ENCODE peak calls at places on chromosomes 16 and 17, in seven cellular contexts. X is stimulated activated CD4-positive, alpha-beta T cell treated with anti-CD3 and anti-CD28 coated beads, Interleukin-4, amount 100 ng/mL, for 4 hours; S is hippocampal formation; N is stimulated activated CD8-positive, alpha-beta memory T cell treated with anti-CD3 and anti-CD28 coated beads, Interleukin-15, amount 100 ng/mL, for 24 hours; Z is fibroblast of mammary gland; V is COR-L47; B is amygdala. O is an unnamed sample.

GRCh38 chr17:44007346-44008204 is 3.2 kb downstream of the NAGS start:
- DNase-seq in X (no peak), S (no peak), N (no peak), Z (no peak), V (no peak), B (no peak), O (no peak)

GRCh38 chr17:42142371-42142896 is 12.4 kb downstream of the RAB5C start:
- DNase-seq in X (no peak), S (no peak), N (no peak), Z (peak), V (no peak), B (no peak), O (no peak)

GRCh38 chr17:20999841-21000532 is 42.8 kb downstream of the USP22 start:
- DNase-seq in X (no peak), S (no peak), N (no peak), Z (no peak), V (no peak), B (no peak), O (no peak)

GRCh38 chr17:61442878-61443474 is 9.2 kb upstream of the TBX4 start:
- DNase-seq in X (no peak), S (no peak), N (no peak), Z (no peak), V (no peak), B (no peak), O (no peak)

GRCh38 chr16:23121024-23121423 is 28.2 kb downstream of the USP31 start:
- DNase-seq in X (no peak), S (no peak), N (no peak), Z (peak), V (no peak), B (no peak), O (no peak)

GRCh38 chr16:78684040-78684611 is 584.7 kb downstream of the WWOX start:
- DNase-seq in X (no peak), S (no peak), N (no peak), Z (peak), V (no peak), B (no peak), O (no peak)

GRCh38 chr17:20988896-20989295 is 53.9 kb downstream of the USP22 start:
- DNase-seq in X (no peak), S (no peak), N (no peak), Z (no peak), V (no peak), B (no peak), O (no peak)

GRCh38 chr17:7213895-7214299 is 5.7 kb downstream of the DLG4 start:
- DNase-seq in X (no peak), S (peak), N (no peak), Z (peak), V (peak), B (no peak), O (no peak)

GRCh38 chr17:29710891-29711418 is 88.2 kb upstream of the CORO6 start:
- DNase-seq in X (no peak), S (no peak), N (no peak), Z (peak), V (no peak), B (no peak), O (no peak)

GRCh38 chr16:46719528-46719927 is 28.6 kb downstream of the MYLK3 start:
- DNase-seq in X (no peak), S (no peak), N (no peak), Z (no peak), V (no peak), B (no peak), O (no peak)

GRCh38 chr17:5121186-5121841 is 5.5 kb downstream of the USP6 start:
- DNase-seq in X (no peak), S (no peak), N (no peak), Z (no peak), V (no peak), B (no peak), O (no peak)

O was measured in midbrain.